ENCODE peak calls at places on chromosomes 3 and 15, in eight cellular contexts. One of them, this sample, is unnamed. For H3K4me1, the result is how much of the 10 kb centered on the place peaks cover.

GRCh38 chr3:113626513-113627371 is 69.7 kb downstream of the USF3 start:
- DNase-seq in fibroblast of lung: peak
- DNase-seq in uterus: peak
- DNase-seq in suprapubic skin: no peak
- DNase-seq in GM23338: peak
- DNase-seq in heart left ventricle: peak
- DNase-seq in colonic mucosa: peak
- DNase-seq in breast epithelium: no peak
- DNase-seq in this sample: peak

GRCh38 chr3:165919284-165919683 is 82.1 kb upstream of the BCHE start:
- DNase-seq in fibroblast of lung: no peak
- DNase-seq in uterus: no peak
- DNase-seq in suprapubic skin: no peak
- DNase-seq in GM23338: no peak
- DNase-seq in heart left ventricle: no peak
- DNase-seq in colonic mucosa: no peak
- DNase-seq in breast epithelium: no peak
- DNase-seq in this sample: no peak

GRCh38 chr15:90013503-90013937 is 12.4 kb downstream of the ZNF710 start:
- DNase-seq in fibroblast of lung: no peak
- DNase-seq in uterus: no peak
- DNase-seq in suprapubic skin: no peak
- DNase-seq in GM23338: no peak
- DNase-seq in heart left ventricle: no peak
- DNase-seq in colonic mucosa: no peak
- DNase-seq in breast epithelium: no peak
- DNase-seq in this sample: no peak

GRCh38 chr3:60080648-60081047 is 1030.8 kb upstream of the CFAP20DC start:
- DNase-seq in fibroblast of lung: no peak
- DNase-seq in uterus: no peak
- DNase-seq in suprapubic skin: no peak
- DNase-seq in GM23338: no peak
- DNase-seq in heart left ventricle: no peak
- DNase-seq in colonic mucosa: no peak
- DNase-seq in breast epithelium: no peak
- DNase-seq in this sample: no peak

GRCh38 chr3:12796171-12797123 is at the start of gene CAND2:
- DNase-seq in fibroblast of lung: peak
- DNase-seq in uterus: peak
- DNase-seq in suprapubic skin: peak
- DNase-seq in GM23338: peak
- DNase-seq in heart left ventricle: peak
- DNase-seq in colonic mucosa: peak
- DNase-seq in breast epithelium: no peak
- DNase-seq in this sample: peak

GRCh38 chr15:91246998-91247397 is 146.9 kb downstream of the SV2B start:
- DNase-seq in fibroblast of lung: no peak
- DNase-seq in uterus: no peak
- DNase-seq in suprapubic skin: no peak
- DNase-seq in GM23338: no peak
- DNase-seq in heart left ventricle: no peak
- DNase-seq in colonic mucosa: no peak
- DNase-seq in breast epithelium: no peak
- DNase-seq in this sample: no peak

GRCh38 chr3:147699175-147699838 is 290.1 kb downstream of the ZIC1 start:
- DNase-seq in fibroblast of lung: peak
- DNase-seq in uterus: no peak
- DNase-seq in suprapubic skin: no peak
- DNase-seq in GM23338: no peak
- DNase-seq in heart left ventricle: no peak
- DNase-seq in colonic mucosa: no peak
- DNase-seq in breast epithelium: no peak
- DNase-seq in this sample: no peak

GRCh38 chr15:56215769-56216168 is 27.9 kb downstream of the RFX7 start:
- DNase-seq in fibroblast of lung: peak
- DNase-seq in uterus: no peak
- DNase-seq in suprapubic skin: no peak
- DNase-seq in GM23338: peak
- DNase-seq in heart left ventricle: no peak
- DNase-seq in colonic mucosa: no peak
- DNase-seq in breast epithelium: no peak
- DNase-seq in this sample: no peak

GRCh38 chr3:149258298-149258697 is 36.7 kb upstream of the CP start:
- DNase-seq in fibroblast of lung: no peak
- DNase-seq in uterus: no peak
- DNase-seq in suprapubic skin: no peak
- DNase-seq in GM23338: no peak
- DNase-seq in heart left ventricle: peak
- DNase-seq in colonic mucosa: no peak
- DNase-seq in breast epithelium: no peak
- DNase-seq in this sample: no peak

DNA sequence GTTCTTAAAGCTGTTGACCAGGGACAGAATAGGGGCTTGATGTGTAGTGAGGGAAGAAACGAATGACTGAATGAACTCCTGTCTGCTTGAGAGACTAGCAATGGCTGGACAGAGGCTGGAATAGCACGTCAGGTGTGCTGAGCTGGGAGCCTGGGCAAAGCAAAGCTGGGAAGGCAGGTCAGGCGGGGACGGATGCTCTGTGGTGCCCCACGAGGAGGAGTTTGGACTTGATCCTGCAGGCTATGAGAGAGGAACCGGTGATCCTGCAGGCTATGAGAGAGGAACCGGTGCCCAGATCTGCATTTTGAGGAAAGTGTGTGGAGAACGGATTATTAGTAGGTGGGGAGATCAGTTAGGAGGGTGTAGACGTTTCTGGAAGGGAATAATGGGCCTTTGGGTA is 31.3 kb upstream of the PSTPIP1 start:
- DNase-seq in fibroblast of lung: no peak
- DNase-seq in uterus: no peak
- DNase-seq in suprapubic skin: no peak
- DNase-seq in GM23338: peak
- DNase-seq in heart left ventricle: no peak
- DNase-seq in colonic mucosa: no peak
- DNase-seq in breast epithelium: no peak
- DNase-seq in this sample: no peak
- TF ChIP-seq CTCF in fibroblast of lung: no peak
- TF ChIP-seq CTCF in uterus: no peak
- TF ChIP-seq CTCF in suprapubic skin: no peak
- TF ChIP-seq CTCF in GM23338: no peak
- TF ChIP-seq CTCF in heart left ventricle: no peak
- TF ChIP-seq CTCF in colonic mucosa: no peak
- TF ChIP-seq CTCF in breast epithelium: no peak
- TF ChIP-seq CTCF in this sample: peak

DNA sequence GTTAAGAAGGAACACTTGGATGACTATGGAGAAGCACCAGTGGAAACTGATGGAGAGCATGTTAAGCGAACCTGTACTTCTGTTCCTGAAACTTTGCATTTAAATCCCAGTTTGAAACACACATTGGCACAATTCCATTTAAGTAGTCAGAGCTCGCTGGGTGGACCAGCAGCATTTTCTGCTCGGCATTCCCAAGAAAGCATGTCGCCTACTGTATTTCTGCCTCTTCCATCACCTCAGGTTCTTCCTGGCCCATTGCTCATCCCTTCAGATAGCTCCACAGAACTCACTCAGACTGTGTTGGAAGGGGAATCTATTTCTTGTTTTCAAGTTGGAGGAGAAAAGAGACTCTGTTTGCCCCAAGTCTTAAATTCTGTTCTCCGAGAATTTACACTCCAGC is 3.0 kb downstream of the SKIL start:
- DNase-seq in fibroblast of lung: peak
- DNase-seq in uterus: no peak
- DNase-seq in suprapubic skin: no peak
- DNase-seq in GM23338: no peak
- DNase-seq in heart left ventricle: no peak
- DNase-seq in colonic mucosa: no peak
- DNase-seq in breast epithelium: no peak
- DNase-seq in this sample: no peak
- H3K4me1 ChIP-seq in fibroblast of lung: under half
- H3K4me1 ChIP-seq in uterus: under half
- H3K4me1 ChIP-seq in suprapubic skin: under half
- H3K4me1 ChIP-seq in GM23338: under half
- H3K4me1 ChIP-seq in heart left ventricle: half or more
- H3K4me1 ChIP-seq in colonic mucosa: under half
- H3K4me1 ChIP-seq in breast epithelium: under half
- H3K4me1 ChIP-seq in this sample: under half

DNA sequence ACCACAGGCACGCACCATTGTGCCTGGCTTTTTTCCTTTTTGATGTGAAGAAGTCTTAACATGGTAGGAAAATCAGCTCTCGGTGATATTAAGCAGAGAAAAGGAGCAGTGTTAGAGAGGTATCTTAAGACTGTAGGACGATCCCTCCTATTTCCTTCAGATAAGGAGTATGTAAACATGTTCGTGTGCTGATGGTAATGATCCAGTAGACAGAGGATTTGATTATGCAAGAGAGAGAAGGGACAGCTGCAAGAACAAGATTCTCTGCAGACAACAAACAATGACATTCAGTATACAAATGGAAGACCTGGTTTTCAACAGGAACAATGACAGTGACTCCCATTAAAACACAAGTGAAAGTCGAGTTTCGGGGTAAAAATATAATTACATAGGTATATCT is 95.1 kb upstream of the MELTF start:
- DNase-seq in fibroblast of lung: no peak
- DNase-seq in uterus: no peak
- DNase-seq in suprapubic skin: no peak
- DNase-seq in GM23338: no peak
- DNase-seq in heart left ventricle: no peak
- DNase-seq in colonic mucosa: no peak
- DNase-seq in breast epithelium: no peak
- DNase-seq in this sample: no peak
- H3K27ac ChIP-seq in fibroblast of lung: no peak
- H3K27ac ChIP-seq in uterus: no peak
- H3K27ac ChIP-seq in suprapubic skin: no peak
- H3K27ac ChIP-seq in GM23338: no peak
- H3K27ac ChIP-seq in heart left ventricle: no peak
- H3K27ac ChIP-seq in colonic mucosa: no peak
- H3K27ac ChIP-seq in breast epithelium: no peak
- H3K27ac ChIP-seq in this sample: no peak

GRCh38 chr3:20931834-20932233 is 745.8 kb upstream of the SGO1 start:
- DNase-seq in fibroblast of lung: no peak
- DNase-seq in uterus: no peak
- DNase-seq in suprapubic skin: no peak
- DNase-seq in GM23338: no peak
- DNase-seq in heart left ventricle: no peak
- DNase-seq in colonic mucosa: no peak
- DNase-seq in breast epithelium: no peak
- DNase-seq in this sample: no peak

GRCh38 chr3:20935791-20936190 is 749.8 kb upstream of the SGO1 start:
- DNase-seq in fibroblast of lung: peak
- DNase-seq in uterus: no peak
- DNase-seq in suprapubic skin: no peak
- DNase-seq in GM23338: no peak
- DNase-seq in heart left ventricle: no peak
- DNase-seq in colonic mucosa: no peak
- DNase-seq in breast epithelium: no peak
- DNase-seq in this sample: no peak

GRCh38 chr3:20924646-20925395 is 738.8 kb upstream of the SGO1 start:
- DNase-seq in fibroblast of lung: peak
- DNase-seq in uterus: no peak
- DNase-seq in suprapubic skin: no peak
- DNase-seq in GM23338: no peak
- DNase-seq in heart left ventricle: no peak
- DNase-seq in colonic mucosa: no peak
- DNase-seq in breast epithelium: no peak
- DNase-seq in this sample: no peak

GRCh38 chr3:20930034-20930433 is 744.0 kb upstream of the SGO1 start:
- DNase-seq in fibroblast of lung: peak
- DNase-seq in uterus: no peak
- DNase-seq in suprapubic skin: no peak
- DNase-seq in GM23338: peak
- DNase-seq in heart left ventricle: no peak
- DNase-seq in colonic mucosa: no peak
- DNase-seq in breast epithelium: no peak
- DNase-seq in this sample: no peak
- TF ChIP-seq CTCF in fibroblast of lung: peak
- TF ChIP-seq CTCF in uterus: no peak
- TF ChIP-seq CTCF in suprapubic skin: no peak
- TF ChIP-seq CTCF in GM23338: peak
- TF ChIP-seq CTCF in heart left ventricle: peak
- TF ChIP-seq CTCF in colonic mucosa: no peak
- TF ChIP-seq CTCF in breast epithelium: no peak
- TF ChIP-seq CTCF in this sample: no peak